ENCODE peak calls at places on chromosomes 5 and 9, in seven cellular contexts. K is PC-3; I is K562; W is T-helper 9 cell; P is NCI-H1694; C is stimulated activated CD4-positive, alpha-beta T cell treated with anti-CD3 and anti-CD28 coated beads, Interleukin-12 subunit alpha, Interleukin-12 subunit beta, amount 100 ng/mL, for 48 hours; S is effector CD4-positive, alpha-beta T cell. X is an unnamed sample.

GRCh38 chr5:58933891-58934628 is 351.2 kb downstream of the RAB3C start:
- DNase-seq in C (no peak), I (no peak), K (no peak), W (peak; percentile 8), P (no peak), S (peak; percentile 13), X (no peak)

GRCh38 chr5:35316611-35317307 is 86.5 kb upstream of the PRLR start:
- DNase-seq in W (no peak), P (no peak), I (no peak), C (no peak), K (peak; percentile 40), S (no peak), X (no peak)

GRCh38 chr9:22211588-22212360 is 202.7 kb upstream of the CDKN2B start:
- DNase-seq in P (no peak), W (no peak), S (no peak), I (no peak), C (no peak), K (peak; percentile 96), X (no peak)

GRCh38 chr5:180395540-180396274 is 42.6 kb upstream of the GFPT2 start:
- DNase-seq in S (no peak), K (peak; percentile 8), I (peak; percentile 5), W (no peak), P (no peak), C (no peak), X (no peak)

GRCh38 chr9:115220339-115221009 is 102.5 kb upstream of the TNC start:
- DNase-seq in P (peak; percentile 34), I (no peak), K (no peak), W (no peak), S (no peak), C (no peak), X (peak; percentile 15)

GRCh38 chr9:108197888-108198287 is 657.9 kb downstream of the ACTL7B start:
- DNase-seq in W (no peak), P (no peak), S (no peak), I (no peak), K (no peak), C (no peak), X (no peak)

GRCh38 chr9:86281577-86282076 is 711 bp downstream of the ISCA1 start:
- DNase-seq in W (no peak), K (peak; percentile 3), P (no peak), S (no peak), I (no peak), C (peak; percentile 12), X (peak; percentile 78)

GRCh38 chr5:34547300-34548085 is 108.6 kb upstream of the RAI14 start:
- DNase-seq in S (no peak), K (no peak), C (no peak), I (no peak), W (no peak), P (no peak), X (peak; percentile 12)

GRCh38 chr5:14818931-14819790 is 52.4 kb downstream of the ANKH start:
- DNase-seq in K (no peak), W (no peak), I (no peak), P (no peak), S (no peak), C (no peak), X (no peak)

GRCh38 chr5:175889910-175890684 is 18.7 kb downstream of the CPLX2 start:
- DNase-seq in C (no peak), S (no peak), I (no peak), W (no peak), K (peak; percentile 35), P (no peak), X (peak; percentile 50)

GRCh38 chr5:161299053-161299452 is 247.5 kb downstream of the GABRB2 start:
- DNase-seq in K (no peak), I (no peak), S (no peak), C (no peak), P (no peak), W (no peak), X (no peak)

GRCh38 chr9:131817627-131818026 is 77.8 kb upstream of the RAPGEF1 start:
- DNase-seq in I (no peak), C (no peak), W (no peak), P (peak; percentile 34), S (no peak), K (no peak), X (no peak)

GRCh38 chr5:66247176-66247960 is 103.3 kb downstream of the SREK1 start:
- DNase-seq in S (no peak), C (no peak), K (peak; percentile 69), P (no peak), I (no peak), W (no peak), X (no peak)

GRCh38 chr9:34203275-34204010 is 24.6 kb downstream of the UBAP1 start:
- DNase-seq in W (no peak), I (no peak), P (no peak), C (no peak), S (no peak), K (no peak), X (peak; percentile 38)

GRCh38 chr5:1105350-1106265 is 6.3 kb downstream of the SLC12A7 start:
- DNase-seq in C (peak; percentile 48), W (peak; percentile 58), S (peak; percentile 59), I (peak; percentile 76), K (no peak), P (no peak), X (peak; percentile 90)

GRCh38 chr9:82332774-82333152 is 344.2 kb downstream of the SPATA31D1 start:
- DNase-seq in K (peak; percentile 46), C (no peak), P (no peak), S (no peak), I (no peak), W (no peak), X (no peak)

GRCh38 chr5:10793785-10794184 is 32.8 kb upstream of the DAP start:
- DNase-seq in S (no peak), I (no peak), C (no peak), K (no peak), W (no peak), P (peak; percentile 31), X (no peak)

GRCh38 chr5:151492729-151493128 is 45.3 kb downstream of the SLC36A1 start:
- DNase-seq in S (no peak), W (no peak), P (no peak), C (no peak), K (peak; percentile 60), I (no peak), X (peak; percentile 14)

GRCh38 chr9:79946718-79947117 is 375.0 kb downstream of the TLE4 start:
- DNase-seq in K (no peak), C (no peak), P (peak; percentile 39), S (no peak), W (no peak), I (no peak), X (no peak)

GRCh38 chr5:151319334-151319733 is 15.8 kb upstream of the SLC36A3 start:
- DNase-seq in C (no peak), W (no peak), I (no peak), P (no peak), K (peak; percentile 51), S (no peak), X (no peak)

GRCh38 chr9:89137548-89138462 is 40.8 kb downstream of the SHC3 start:
- DNase-seq in I (no peak), W (no peak), K (peak; percentile 90), C (no peak), S (no peak), P (no peak), X (no peak)

GRCh38 chr5:56026863-56027300 is 32.1 kb upstream of the IL6ST start:
- DNase-seq in P (no peak), W (no peak), C (no peak), I (no peak), S (no peak), K (peak; percentile 76), X (no peak)

GRCh38 chr5:168163966-168164365 is 127.5 kb upstream of the WWC1 start:
- DNase-seq in W (no peak), P (no peak), K (no peak), S (no peak), C (no peak), I (no peak), X (no peak)

GRCh38 chr5:82045526-82046267 is 73.9 kb downstream of the ATG10 start:
- DNase-seq in P (no peak), C (no peak), K (peak; percentile 48), S (no peak), W (no peak), I (no peak), X (no peak)

X was measured in erythroblast.